ENCODE peak calls at places on chromosomes 2 and 18, in six cellular contexts. One of them, this sample, is unnamed.

GRCh38 chr18:63844254-63844653 is 43.3 kb upstream of the SERPINB2 start:
- DNase-seq in stimulated activated CD4-positive, alpha-beta T cell treated with anti-CD3 and anti-CD28 coated beads, Interleukin-1b, Interleukin-23, amount 100 ng/mL, for 48 hours: no peak
- DNase-seq in gastrocnemius medialis: no peak
- DNase-seq in AG09319: peak
- DNase-seq in nephron progenitor cell: no peak
- DNase-seq in M059J: peak
- DNase-seq in this sample: peak

GRCh38 chr2:31739156-31739555 is 158.4 kb upstream of the SRD5A2 start:
- DNase-seq in stimulated activated CD4-positive, alpha-beta T cell treated with anti-CD3 and anti-CD28 coated beads, Interleukin-1b, Interleukin-23, amount 100 ng/mL, for 48 hours: no peak
- DNase-seq in gastrocnemius medialis: no peak
- DNase-seq in AG09319: no peak
- DNase-seq in nephron progenitor cell: no peak
- DNase-seq in M059J: no peak
- DNase-seq in this sample: no peak

GRCh38 chr2:227819398-227819697 is 5.7 kb downstream of the CCL20 start:
- DNase-seq in stimulated activated CD4-positive, alpha-beta T cell treated with anti-CD3 and anti-CD28 coated beads, Interleukin-1b, Interleukin-23, amount 100 ng/mL, for 48 hours: no peak
- DNase-seq in gastrocnemius medialis: no peak
- DNase-seq in AG09319: no peak
- DNase-seq in nephron progenitor cell: no peak
- DNase-seq in M059J: no peak
- DNase-seq in this sample: no peak

GRCh38 chr2:222715729-222716128 is 44.3 kb downstream of the MOGAT1 start:
- DNase-seq in stimulated activated CD4-positive, alpha-beta T cell treated with anti-CD3 and anti-CD28 coated beads, Interleukin-1b, Interleukin-23, amount 100 ng/mL, for 48 hours: no peak
- DNase-seq in gastrocnemius medialis: peak
- DNase-seq in AG09319: no peak
- DNase-seq in nephron progenitor cell: no peak
- DNase-seq in M059J: no peak
- DNase-seq in this sample: peak

GRCh38 chr18:13374096-13374467 is 155.5 kb downstream of the LDLRAD4 start:
- DNase-seq in stimulated activated CD4-positive, alpha-beta T cell treated with anti-CD3 and anti-CD28 coated beads, Interleukin-1b, Interleukin-23, amount 100 ng/mL, for 48 hours: no peak
- DNase-seq in gastrocnemius medialis: no peak
- DNase-seq in AG09319: no peak
- DNase-seq in nephron progenitor cell: no peak
- DNase-seq in M059J: no peak
- DNase-seq in this sample: no peak

GRCh38 chr2:64330691-64331429 is 123.1 kb upstream of the LGALSL start:
- DNase-seq in stimulated activated CD4-positive, alpha-beta T cell treated with anti-CD3 and anti-CD28 coated beads, Interleukin-1b, Interleukin-23, amount 100 ng/mL, for 48 hours: peak
- DNase-seq in gastrocnemius medialis: peak
- DNase-seq in AG09319: peak
- DNase-seq in nephron progenitor cell: peak
- DNase-seq in M059J: peak
- DNase-seq in this sample: peak

GRCh38 chr2:64649013-64649484 is 4.7 kb downstream of the SERTAD2 start:
- DNase-seq in stimulated activated CD4-positive, alpha-beta T cell treated with anti-CD3 and anti-CD28 coated beads, Interleukin-1b, Interleukin-23, amount 100 ng/mL, for 48 hours: no peak
- DNase-seq in gastrocnemius medialis: no peak
- DNase-seq in AG09319: no peak
- DNase-seq in nephron progenitor cell: no peak
- DNase-seq in M059J: no peak
- DNase-seq in this sample: no peak

GRCh38 chr2:71742953-71743601 is 289.7 kb downstream of the DYSF start:
- DNase-seq in stimulated activated CD4-positive, alpha-beta T cell treated with anti-CD3 and anti-CD28 coated beads, Interleukin-1b, Interleukin-23, amount 100 ng/mL, for 48 hours: no peak
- DNase-seq in gastrocnemius medialis: peak
- DNase-seq in AG09319: peak
- DNase-seq in nephron progenitor cell: peak
- DNase-seq in M059J: peak
- DNase-seq in this sample: peak

GRCh38 chr2:120738786-120739771 is 3.4 kb downstream of the GLI2 start:
- DNase-seq in stimulated activated CD4-positive, alpha-beta T cell treated with anti-CD3 and anti-CD28 coated beads, Interleukin-1b, Interleukin-23, amount 100 ng/mL, for 48 hours: no peak
- DNase-seq in gastrocnemius medialis: no peak
- DNase-seq in AG09319: no peak
- DNase-seq in nephron progenitor cell: no peak
- DNase-seq in M059J: no peak
- DNase-seq in this sample: no peak

GRCh38 chr2:40287201-40287600 is 164.7 kb downstream of the SLC8A1 start:
- DNase-seq in stimulated activated CD4-positive, alpha-beta T cell treated with anti-CD3 and anti-CD28 coated beads, Interleukin-1b, Interleukin-23, amount 100 ng/mL, for 48 hours: no peak
- DNase-seq in gastrocnemius medialis: no peak
- DNase-seq in AG09319: no peak
- DNase-seq in nephron progenitor cell: no peak
- DNase-seq in M059J: no peak
- DNase-seq in this sample: peak

GRCh38 chr2:18154259-18154658 is 275.8 kb downstream of the KCNS3 start:
- DNase-seq in stimulated activated CD4-positive, alpha-beta T cell treated with anti-CD3 and anti-CD28 coated beads, Interleukin-1b, Interleukin-23, amount 100 ng/mL, for 48 hours: no peak
- DNase-seq in gastrocnemius medialis: no peak
- DNase-seq in AG09319: no peak
- DNase-seq in nephron progenitor cell: no peak
- DNase-seq in M059J: peak
- DNase-seq in this sample: peak

GRCh38 chr2:128366746-128367511 is 48.3 kb upstream of the HS6ST1 start:
- DNase-seq in stimulated activated CD4-positive, alpha-beta T cell treated with anti-CD3 and anti-CD28 coated beads, Interleukin-1b, Interleukin-23, amount 100 ng/mL, for 48 hours: no peak
- DNase-seq in gastrocnemius medialis: no peak
- DNase-seq in AG09319: no peak
- DNase-seq in nephron progenitor cell: no peak
- DNase-seq in M059J: no peak
- DNase-seq in this sample: no peak

GRCh38 chr2:237691200-237691907 is 64.0 kb downstream of the LRRFIP1 start:
- DNase-seq in stimulated activated CD4-positive, alpha-beta T cell treated with anti-CD3 and anti-CD28 coated beads, Interleukin-1b, Interleukin-23, amount 100 ng/mL, for 48 hours: no peak
- DNase-seq in gastrocnemius medialis: no peak
- DNase-seq in AG09319: no peak
- DNase-seq in nephron progenitor cell: peak
- DNase-seq in M059J: no peak
- DNase-seq in this sample: no peak

GRCh38 chr2:8488001-8488738 is 193.7 kb upstream of the ID2 start:
- DNase-seq in stimulated activated CD4-positive, alpha-beta T cell treated with anti-CD3 and anti-CD28 coated beads, Interleukin-1b, Interleukin-23, amount 100 ng/mL, for 48 hours: peak
- DNase-seq in gastrocnemius medialis: no peak
- DNase-seq in AG09319: no peak
- DNase-seq in nephron progenitor cell: no peak
- DNase-seq in M059J: no peak
- DNase-seq in this sample: no peak

GRCh38 chr2:4675295-4675694 is 971.9 kb downstream of the DCDC2C start:
- DNase-seq in stimulated activated CD4-positive, alpha-beta T cell treated with anti-CD3 and anti-CD28 coated beads, Interleukin-1b, Interleukin-23, amount 100 ng/mL, for 48 hours: no peak
- DNase-seq in gastrocnemius medialis: no peak
- DNase-seq in AG09319: no peak
- DNase-seq in nephron progenitor cell: no peak
- DNase-seq in M059J: no peak
- DNase-seq in this sample: no peak

GRCh38 chr18:76451475-76452331 is 43.3 kb downstream of the ZNF516 start:
- DNase-seq in stimulated activated CD4-positive, alpha-beta T cell treated with anti-CD3 and anti-CD28 coated beads, Interleukin-1b, Interleukin-23, amount 100 ng/mL, for 48 hours: no peak
- DNase-seq in gastrocnemius medialis: no peak
- DNase-seq in AG09319: no peak
- DNase-seq in nephron progenitor cell: peak
- DNase-seq in M059J: no peak
- DNase-seq in this sample: no peak

GRCh38 chr2:140348826-140349225 is 1568.6 kb upstream of the NXPH2 start:
- DNase-seq in stimulated activated CD4-positive, alpha-beta T cell treated with anti-CD3 and anti-CD28 coated beads, Interleukin-1b, Interleukin-23, amount 100 ng/mL, for 48 hours: no peak
- DNase-seq in gastrocnemius medialis: no peak
- DNase-seq in AG09319: no peak
- DNase-seq in nephron progenitor cell: no peak
- DNase-seq in M059J: no peak
- DNase-seq in this sample: no peak